ENCODE peak calls at places on chromosome 17, in four cellular contexts. One of them, this sample, is unnamed.

GRCh38 chr17:57902800-57903759 is 52.1 kb downstream of the CUEDC1 start:
- DNase-seq in kidney epithelial cell: peak; percentile 98
- DNase-seq in psoas muscle: peak; percentile 95
- DNase-seq in fibroblast of lung: peak; percentile 77
- DNase-seq in this sample: peak; percentile 88

GRCh38 chr17:13297198-13297597 is 279.4 kb upstream of the ELAC2 start:
- DNase-seq in kidney epithelial cell: no peak
- DNase-seq in psoas muscle: no peak
- DNase-seq in fibroblast of lung: no peak
- DNase-seq in this sample: no peak

GRCh38 chr17:80045703-80046102 is 9.3 kb downstream of the CCDC40 start:
- DNase-seq in kidney epithelial cell: no peak
- DNase-seq in psoas muscle: no peak
- DNase-seq in fibroblast of lung: no peak
- DNase-seq in this sample: no peak

GRCh38 chr17:76032780-76033108 is 5.6 kb upstream of the EVPL start:
- DNase-seq in kidney epithelial cell: no peak
- DNase-seq in psoas muscle: no peak
- DNase-seq in fibroblast of lung: no peak
- DNase-seq in this sample: no peak

GRCh38 chr17:40321502-40322416 is 12.8 kb downstream of the RARA start:
- DNase-seq in kidney epithelial cell: no peak
- DNase-seq in psoas muscle: peak; percentile 86
- DNase-seq in fibroblast of lung: no peak
- DNase-seq in this sample: peak; percentile 34

GRCh38 chr17:65742433-65743312 is 181.2 kb upstream of the AXIN2 start:
- DNase-seq in kidney epithelial cell: peak; percentile 42
- DNase-seq in psoas muscle: no peak
- DNase-seq in fibroblast of lung: peak; percentile 62
- DNase-seq in this sample: no peak

GRCh38 chr17:1206016-1206787 is 26.4 kb upstream of the ABR start:
- DNase-seq in kidney epithelial cell: no peak
- DNase-seq in psoas muscle: no peak
- DNase-seq in fibroblast of lung: no peak
- DNase-seq in this sample: no peak

GRCh38 chr17:694239-694638 is 20.4 kb downstream of the VPS53 start:
- DNase-seq in kidney epithelial cell: peak; percentile 96
- DNase-seq in psoas muscle: no peak
- DNase-seq in fibroblast of lung: peak; percentile 89
- DNase-seq in this sample: no peak

GRCh38 chr17:1197379-1197778 is 17.6 kb upstream of the ABR start:
- DNase-seq in kidney epithelial cell: no peak
- DNase-seq in psoas muscle: no peak
- DNase-seq in fibroblast of lung: peak; percentile 70
- DNase-seq in this sample: no peak

GRCh38 chr17:66398059-66398458 is 95.6 kb downstream of the PRKCA start:
- DNase-seq in kidney epithelial cell: no peak
- DNase-seq in psoas muscle: no peak
- DNase-seq in fibroblast of lung: no peak
- DNase-seq in this sample: no peak

GRCh38 chr17:47257651-47258339 is 4.2 kb downstream of the ITGB3 start:
- DNase-seq in kidney epithelial cell: peak; percentile 88
- DNase-seq in psoas muscle: no peak
- DNase-seq in fibroblast of lung: peak; percentile 66
- DNase-seq in this sample: no peak

GRCh38 chr17:43832976-43833829 is at the start of gene MPP3:
- DNase-seq in kidney epithelial cell: no peak
- DNase-seq in psoas muscle: peak; percentile 72
- DNase-seq in fibroblast of lung: peak; percentile 59
- DNase-seq in this sample: peak; percentile 69

GRCh38 chr17:61088556-61088955 is 311.1 kb upstream of the TBX2 start:
- DNase-seq in kidney epithelial cell: no peak
- DNase-seq in psoas muscle: no peak
- DNase-seq in fibroblast of lung: peak; percentile 25
- DNase-seq in this sample: no peak

GRCh38 chr17:61967729-61968128 is 39.9 kb upstream of the INTS2 start:
- DNase-seq in kidney epithelial cell: no peak
- DNase-seq in psoas muscle: no peak
- DNase-seq in fibroblast of lung: peak; percentile 13
- DNase-seq in this sample: no peak

GRCh38 chr17:45021607-45022287 is 29.7 kb downstream of the DCAKD start:
- DNase-seq in kidney epithelial cell: no peak
- DNase-seq in psoas muscle: peak; percentile 85
- DNase-seq in fibroblast of lung: peak; percentile 71
- DNase-seq in this sample: peak; percentile 80

GRCh38 chr17:78294356-78294755 is 62.9 kb downstream of the TMEM235 start:
- DNase-seq in kidney epithelial cell: no peak
- DNase-seq in psoas muscle: no peak
- DNase-seq in fibroblast of lung: no peak
- DNase-seq in this sample: no peak

GRCh38 chr17:61402073-61402541 is 2.5 kb downstream of the TBX2 start:
- DNase-seq in kidney epithelial cell: no peak
- DNase-seq in psoas muscle: no peak
- DNase-seq in fibroblast of lung: peak; percentile 85
- DNase-seq in this sample: no peak

GRCh38 chr17:43958953-43959352 is 5.2 kb upstream of the PYY start:
- DNase-seq in kidney epithelial cell: no peak
- DNase-seq in psoas muscle: no peak
- DNase-seq in fibroblast of lung: peak; percentile 44
- DNase-seq in this sample: no peak

GRCh38 chr17:27929990-27930389 is 36.8 kb upstream of the LYRM9 start:
- DNase-seq in kidney epithelial cell: no peak
- DNase-seq in psoas muscle: no peak
- DNase-seq in fibroblast of lung: no peak
- DNase-seq in this sample: no peak

GRCh38 chr17:34252890-34253525 is 2.1 kb upstream of the CCL2 start:
- DNase-seq in kidney epithelial cell: no peak
- DNase-seq in psoas muscle: no peak
- DNase-seq in fibroblast of lung: no peak
- DNase-seq in this sample: no peak

GRCh38 chr17:48071654-48072053 is 23.5 kb downstream of the NFE2L1 start:
- DNase-seq in kidney epithelial cell: no peak
- DNase-seq in psoas muscle: no peak
- DNase-seq in fibroblast of lung: no peak
- DNase-seq in this sample: no peak

GRCh38 chr17:63696381-63696961 is 3.5 kb downstream of the LIMD2 start:
- DNase-seq in kidney epithelial cell: no peak
- DNase-seq in psoas muscle: no peak
- DNase-seq in fibroblast of lung: peak; percentile 38
- DNase-seq in this sample: no peak

GRCh38 chr17:41680426-41681040 is 8.2 kb upstream of the EIF1 start:
- DNase-seq in kidney epithelial cell: no peak
- DNase-seq in psoas muscle: peak; percentile 10
- DNase-seq in fibroblast of lung: no peak
- DNase-seq in this sample: no peak

DNA sequence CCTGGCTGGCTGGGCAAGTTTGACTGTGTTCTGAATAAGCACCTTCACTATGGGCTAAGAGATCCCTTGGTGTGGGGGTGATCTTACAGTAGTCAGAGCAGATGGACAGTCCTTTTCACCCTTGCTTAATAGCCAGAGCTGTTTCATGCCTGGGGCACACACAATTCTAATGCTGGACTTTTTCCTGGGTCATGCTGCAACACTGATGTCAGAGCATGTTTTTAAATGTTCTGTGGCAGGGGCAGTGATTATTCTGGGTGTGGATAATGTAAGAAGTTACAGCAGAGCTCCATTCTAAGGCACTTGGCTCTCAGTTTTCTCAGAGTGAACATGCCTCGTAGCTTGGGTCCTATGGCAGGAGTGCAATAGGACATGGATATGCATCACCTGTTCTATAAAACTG is 4.0 kb upstream of the CD68 start:
- DNase-seq in kidney epithelial cell: no peak
- DNase-seq in psoas muscle: no peak
- DNase-seq in fibroblast of lung: no peak
- DNase-seq in this sample: no peak
- H3K4me3 ChIP-seq in kidney epithelial cell: no peak overlapping the region
- H3K4me3 ChIP-seq in psoas muscle: peak overlapping the region; percentile 100
- H3K4me3 ChIP-seq in fibroblast of lung: peak overlapping the region; percentile 98
- H3K4me3 ChIP-seq in this sample: no peak overlapping the region

DNA sequence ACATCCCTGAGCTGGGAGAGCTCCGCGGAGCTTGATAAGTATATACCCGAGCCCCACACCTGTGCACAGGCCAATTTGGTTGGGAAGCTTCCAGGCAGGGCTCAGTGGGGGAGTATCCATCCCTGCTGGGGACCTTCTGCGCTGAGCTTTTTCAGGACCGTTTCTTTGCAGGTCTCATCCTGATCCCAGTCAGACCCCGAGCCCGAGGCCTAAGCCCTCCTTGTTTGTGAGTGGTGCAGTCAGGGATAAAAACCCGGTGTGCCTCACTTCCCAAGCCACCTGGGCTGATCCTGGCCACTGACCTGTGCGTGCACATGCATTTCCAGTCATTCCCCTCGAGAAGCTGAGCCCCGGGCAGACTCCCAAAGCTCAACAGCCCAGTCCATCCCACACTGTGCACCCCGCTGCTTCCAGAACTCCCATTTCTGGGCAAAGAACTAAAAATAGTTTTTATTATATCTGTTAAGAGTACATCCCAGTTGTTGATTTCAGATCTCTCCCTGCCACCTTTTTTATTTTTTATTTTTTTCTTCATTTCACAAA is 27.3 kb upstream of the NAT9 start:
- DNase-seq in kidney epithelial cell: no peak
- DNase-seq in psoas muscle: no peak
- DNase-seq in fibroblast of lung: no peak
- DNase-seq in this sample: no peak
- H3K36me3 ChIP-seq in kidney epithelial cell: no peaks in the 10 kb centered on the region
- H3K36me3 ChIP-seq in psoas muscle: peaks cover 33% of the 10 kb centered on the region
- H3K36me3 ChIP-seq in fibroblast of lung: peaks cover 7% of the 10 kb centered on the region
- H3K36me3 ChIP-seq in this sample: no peaks in the 10 kb centered on the region

GRCh38 chr17:8020251-8020650 is 17.8 kb downstream of the GUCY2D start:
- DNase-seq in kidney epithelial cell: no peak
- DNase-seq in psoas muscle: no peak
- DNase-seq in fibroblast of lung: no peak
- DNase-seq in this sample: no peak

GRCh38 chr17:8018436-8018835 is 16.0 kb downstream of the GUCY2D start:
- DNase-seq in kidney epithelial cell: no peak
- DNase-seq in psoas muscle: no peak
- DNase-seq in fibroblast of lung: no peak
- DNase-seq in this sample: no peak

GRCh38 chr17:8020776-8021564 is 17.9 kb upstream of the ALOX15B start:
- DNase-seq in kidney epithelial cell: no peak
- DNase-seq in psoas muscle: no peak
- DNase-seq in fibroblast of lung: no peak
- DNase-seq in this sample: peak; percentile 78

GRCh38 chr17:8019665-8020064 is 17.2 kb downstream of the GUCY2D start:
- DNase-seq in kidney epithelial cell: no peak
- DNase-seq in psoas muscle: no peak
- DNase-seq in fibroblast of lung: no peak
- DNase-seq in this sample: no peak

DNA sequence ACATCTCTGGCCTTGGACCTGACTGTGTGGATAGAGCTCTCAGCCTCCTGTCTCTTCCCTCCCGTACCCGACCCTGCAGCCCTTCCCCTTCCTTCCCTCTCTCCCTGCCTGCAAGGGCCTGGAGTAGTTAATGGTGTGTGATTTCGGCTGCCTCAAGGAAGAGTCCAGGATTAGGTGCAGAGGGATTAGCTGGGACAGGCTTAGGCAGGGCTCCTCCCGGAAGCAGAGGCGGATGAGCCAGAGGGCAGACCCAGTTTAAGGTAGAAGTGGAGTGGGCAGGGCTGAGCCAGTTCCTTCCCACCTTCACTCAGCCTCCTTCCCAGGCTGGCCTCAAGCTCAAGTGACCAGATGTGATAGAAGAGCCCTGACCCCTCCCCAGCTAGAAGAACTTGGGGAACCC is 16.7 kb downstream of the GUCY2D start:
- DNase-seq in kidney epithelial cell: no peak
- DNase-seq in psoas muscle: no peak
- DNase-seq in fibroblast of lung: no peak
- DNase-seq in this sample: no peak
- H3K4me3 ChIP-seq in kidney epithelial cell: no peak overlapping the region
- H3K4me3 ChIP-seq in psoas muscle: no peak overlapping the region
- H3K4me3 ChIP-seq in fibroblast of lung: no peak overlapping the region
- H3K4me3 ChIP-seq in this sample: no peak overlapping the region

GRCh38 chr17:37234106-37234505 is 141.7 kb upstream of the C17orf78 start:
- DNase-seq in kidney epithelial cell: no peak
- DNase-seq in psoas muscle: no peak
- DNase-seq in fibroblast of lung: no peak
- DNase-seq in this sample: no peak

GRCh38 chr17:37233001-37233400 is 142.8 kb upstream of the C17orf78 start:
- DNase-seq in kidney epithelial cell: no peak
- DNase-seq in psoas muscle: no peak
- DNase-seq in fibroblast of lung: no peak
- DNase-seq in this sample: no peak

GRCh38 chr17:37230633-37231032 is 145.2 kb upstream of the C17orf78 start:
- DNase-seq in kidney epithelial cell: no peak
- DNase-seq in psoas muscle: no peak
- DNase-seq in fibroblast of lung: no peak
- DNase-seq in this sample: no peak

DNA sequence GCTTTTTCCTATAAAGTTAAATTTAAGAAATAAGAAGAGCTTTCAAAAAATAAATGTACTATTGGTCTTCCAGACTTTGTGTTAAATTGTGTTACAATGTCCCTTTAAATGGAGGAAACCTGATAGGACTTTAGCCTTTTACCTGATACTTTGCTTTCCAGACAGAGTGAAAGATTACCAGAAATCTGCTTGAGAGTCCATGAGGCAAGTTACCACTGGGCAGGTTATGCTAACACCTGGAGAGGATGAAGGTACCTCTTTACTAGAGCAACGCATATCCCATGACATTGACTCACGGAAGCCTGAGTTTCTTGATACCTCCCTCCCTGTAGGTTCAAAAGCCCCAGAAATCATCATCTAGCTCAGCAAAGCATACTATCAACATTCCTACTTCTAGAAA is 143.9 kb upstream of the C17orf78 start:
- DNase-seq in kidney epithelial cell: no peak
- DNase-seq in psoas muscle: no peak
- DNase-seq in fibroblast of lung: no peak
- DNase-seq in this sample: no peak
- H3K36me3 ChIP-seq in kidney epithelial cell: peaks cover 2% of the 10 kb centered on the region
- H3K36me3 ChIP-seq in psoas muscle: peaks cover 79% of the 10 kb centered on the region
- H3K36me3 ChIP-seq in fibroblast of lung: peaks cover 4% of the 10 kb centered on the region
- H3K36me3 ChIP-seq in this sample: peaks cover 2% of the 10 kb centered on the region

GRCh38 chr17:50633683-50634082 is 998 bp upstream of the ABCC3 start:
- DNase-seq in kidney epithelial cell: no peak
- DNase-seq in psoas muscle: no peak
- DNase-seq in fibroblast of lung: no peak
- DNase-seq in this sample: no peak

GRCh38 chr17:50632637-50633036 is 2.0 kb upstream of the ABCC3 start:
- DNase-seq in kidney epithelial cell: no peak
- DNase-seq in psoas muscle: no peak
- DNase-seq in fibroblast of lung: no peak
- DNase-seq in this sample: no peak

GRCh38 chr17:50635720-50636144 is 1.1 kb downstream of the ABCC3 start:
- DNase-seq in kidney epithelial cell: no peak
- DNase-seq in psoas muscle: no peak
- DNase-seq in fibroblast of lung: no peak
- DNase-seq in this sample: peak; percentile 11

GRCh38 chr17:50634915-50635719 is 436 bp downstream of the ABCC3 start:
- DNase-seq in kidney epithelial cell: no peak
- DNase-seq in psoas muscle: no peak
- DNase-seq in fibroblast of lung: no peak
- DNase-seq in this sample: no peak

GRCh38 chr17:50634123-50634914 is at the start of gene ABCC3:
- DNase-seq in kidney epithelial cell: no peak
- DNase-seq in psoas muscle: peak; percentile 67
- DNase-seq in fibroblast of lung: peak; percentile 50
- DNase-seq in this sample: peak; percentile 91
- H3K4me3 ChIP-seq in kidney epithelial cell: peak within 1 kb of the TSS; percentile 55
- H3K4me3 ChIP-seq in psoas muscle: peak within 1 kb of the TSS; percentile 55
- H3K4me3 ChIP-seq in fibroblast of lung: peak within 1 kb of the TSS; percentile 59
- H3K4me3 ChIP-seq in this sample: peak within 1 kb of the TSS; percentile 79

This sample was measured in right lobe of liver.